ENCODE peak calls at places on chromosomes 11 and 22, in six cellular contexts. X is stimulated activated CD4-positive, alpha-beta T cell treated with anti-CD3 and anti-CD28 coated beads, TNF-alpha, amount 100 ng/mL, for 24 hours; E is CD8-positive, alpha-beta memory T cell; B is PC-3; O is Kasumi-1; V is AG09319. S is an unnamed sample.

GRCh38 chr11:129720994-129721393 is 94.7 kb upstream of the TMEM45B start:
- DNase-seq in X (no peak), E (no peak), B (no peak), O (no peak), V (no peak), S (no peak)

GRCh38 chr11:8693010-8693551 is 10.5 kb downstream of the RPL27A start:
- DNase-seq in X (no peak), E (no peak), B (no peak), O (no peak), V (no peak), S (no peak)

GRCh38 chr11:1567052-1567720 is 4.9 kb downstream of the DUSP8 start:
- DNase-seq in X (no peak), E (no peak), B (no peak), O (no peak), V (no peak), S (no peak)

GRCh38 chr11:75333807-75334140 is 17.7 kb downstream of the ARRB1 start:
- DNase-seq in X (no peak), E (no peak), B (no peak), O (no peak), V (no peak), S (no peak)

GRCh38 chr11:45384016-45384415 is 97.9 kb upstream of the SYT13 start:
- DNase-seq in X (no peak), E (no peak), B (no peak), O (no peak), V (no peak), S (no peak)

GRCh38 chr11:94567181-94567670 is at the start of gene PIWIL4:
- DNase-seq in X (no peak), E (no peak), B (no peak), O (no peak), V (no peak), S (no peak)

GRCh38 chr11:33160147-33160546 is 1.1 kb downstream of the CSTF3 start:
- DNase-seq in X (no peak), E (no peak), B (peak; percentile 47), O (peak; percentile 59), V (no peak), S (peak; percentile 65)

GRCh38 chr11:74686792-74687191 is 44.4 kb downstream of the CHRDL2 start:
- DNase-seq in X (no peak), E (no peak), B (peak; percentile 42), O (no peak), V (no peak), S (no peak)

GRCh38 chr11:113103932-113104331 is 142.7 kb downstream of the NCAM1 start:
- DNase-seq in X (no peak), E (no peak), B (no peak), O (no peak), V (no peak), S (no peak)

GRCh38 chr11:32161293-32161692 is 70.4 kb downstream of the RCN1 start:
- DNase-seq in X (no peak), E (no peak), B (no peak), O (no peak), V (no peak), S (no peak)

GRCh38 chr11:109026891-109027489 is 362.1 kb downstream of the DDX10 start:
- DNase-seq in X (no peak), E (no peak), B (no peak), O (no peak), V (no peak), S (no peak)

GRCh38 chr11:35618497-35619029 is 303 bp downstream of the FJX1 start:
- DNase-seq in X (peak; percentile 19), E (no peak), B (peak; percentile 34), O (no peak), V (no peak), S (no peak)

GRCh38 chr22:45302047-45302446 is 7.7 kb upstream of the FAM118A start:
- DNase-seq in X (no peak), E (no peak), B (peak; percentile 59), O (no peak), V (peak; percentile 73), S (no peak)